ENCODE peak calls at places on chromosomes 11 and 22, in seven cellular contexts. E, F, O, T, X, H and P are unnamed samples.

GRCh38 chr11:118789501-118790356 is 1.2 kb downstream of the DDX6 start:
- DNase-seq in X (peak; percentile 8), E (peak; percentile 43), T (peak; percentile 12), H (no peak), O (no peak), F (peak; percentile 60), P (peak; percentile 49)

GRCh38 chr11:84720706-84721402 is 906.3 kb downstream of the DLG2 start:
- DNase-seq in X (peak; percentile 13), H (no peak), O (no peak), T (no peak), F (peak; percentile 57), E (peak; percentile 11), P (peak; percentile 45)

GRCh38 chr11:130897262-130898182 is 18.8 kb downstream of the SNX19 start:
- DNase-seq in O (no peak), E (peak; percentile 44), H (no peak), F (peak; percentile 95), T (peak; percentile 81), X (peak; percentile 79), P (peak; percentile 59)

GRCh38 chr11:60982184-60982583 is 10.7 kb downstream of the CD6 start:
- DNase-seq in E (no peak), O (no peak), H (no peak), F (no peak), X (no peak), T (no peak), P (no peak)

GRCh38 chr11:69904331-69905201 is 85.3 kb upstream of the FGF3 start:
- DNase-seq in H (no peak), X (no peak), E (no peak), F (no peak), O (no peak), T (no peak), P (no peak)

GRCh38 chr11:111449696-111450479 is 62.3 kb downstream of the BTG4 start:
- DNase-seq in E (no peak), T (no peak), X (no peak), F (no peak), H (no peak), O (no peak), P (no peak)

GRCh38 chr11:64241430-64242153 is 697 bp downstream of the FKBP2 start:
- DNase-seq in T (peak; percentile 75), X (peak; percentile 100), O (peak; percentile 96), H (peak; percentile 98), E (peak; percentile 97), F (peak; percentile 100), P (peak; percentile 100)

GRCh38 chr11:118849825-118850224 is 33.9 kb upstream of the CXCR5 start:
- DNase-seq in E (no peak), O (no peak), X (no peak), T (no peak), F (no peak), H (no peak), P (no peak)

GRCh38 chr11:131571571-131571970 is 201.2 kb downstream of the NTM start:
- DNase-seq in X (no peak), E (no peak), F (no peak), T (no peak), O (no peak), H (no peak), P (no peak)

GRCh38 chr11:65777821-65778361 is 2.9 kb downstream of the AP5B1 start:
- DNase-seq in F (peak; percentile 46), H (no peak), E (no peak), X (no peak), O (no peak), T (no peak), P (no peak)

GRCh38 chr11:58562375-58562800 is 13.3 kb downstream of the LPXN start:
- DNase-seq in X (no peak), F (no peak), E (no peak), T (no peak), O (no peak), H (no peak), P (no peak)

GRCh38 chr11:113163291-113164030 is 150.9 kb upstream of the TTC12 start:
- DNase-seq in H (no peak), O (no peak), E (peak; percentile 63), X (peak; percentile 19), F (no peak), T (no peak), P (no peak)

GRCh38 chr11:26947379-26947844 is 46.5 kb upstream of the FIBIN start:
- DNase-seq in O (no peak), H (no peak), X (peak; percentile 50), E (peak; percentile 74), F (peak; percentile 53), T (peak; percentile 2), P (no peak)

GRCh38 chr11:75028321-75029097 is 39.8 kb downstream of the NEU3 start:
- DNase-seq in H (no peak), T (no peak), X (no peak), E (no peak), F (peak; percentile 41), O (no peak), P (no peak)

GRCh38 chr11:126355324-126355925 is at the start of gene ST3GAL4:
- DNase-seq in E (peak; percentile 64), F (peak; percentile 89), T (peak; percentile 69), O (peak; percentile 25), H (no peak), X (peak; percentile 92), P (peak; percentile 74)

GRCh38 chr11:134372536-134372935 is 39.5 kb downstream of the B3GAT1 start:
- DNase-seq in X (no peak), T (no peak), O (no peak), E (no peak), H (no peak), F (no peak), P (no peak)

GRCh38 chr22:20437253-20438065 is at the start of gene SCARF2:
- DNase-seq in F (no peak), E (no peak), X (peak; percentile 78), T (no peak), O (no peak), H (no peak), P (no peak)

GRCh38 chr11:26849009-26849408 is 127.1 kb upstream of the SLC5A12 start:
- DNase-seq in T (no peak), O (no peak), F (peak; percentile 57), X (peak; percentile 15), E (peak; percentile 50), H (no peak), P (peak; percentile 18)

GRCh38 chr11:113674397-113674685 is 31.8 kb downstream of the TMPRSS5 start:
- DNase-seq in F (no peak), X (no peak), O (no peak), E (no peak), H (no peak), T (no peak), P (no peak)

GRCh38 chr11:64925536-64926449 is 1.3 kb downstream of the PPP2R5B start:
- DNase-seq in E (no peak), H (no peak), T (no peak), X (no peak), O (no peak), F (no peak), P (peak; percentile 37)

GRCh38 chr11:66365166-66365565 is 6.4 kb downstream of the SLC29A2 start:
- DNase-seq in X (no peak), E (no peak), T (no peak), F (no peak), H (no peak), O (no peak), P (no peak)

GRCh38 chr22:45863981-45864751 is 112.8 kb downstream of the WNT7B start:
- DNase-seq in E (peak; percentile 77), X (peak; percentile 52), H (peak; percentile 33), T (peak; percentile 62), F (peak; percentile 66), O (no peak), P (peak; percentile 70)

GRCh38 chr22:49960967-49961600 is 512 bp downstream of the PIM3 start:
- DNase-seq in H (no peak), X (peak; percentile 54), E (no peak), T (peak; percentile 36), F (peak; percentile 69), O (no peak), P (peak; percentile 63)

GRCh38 chr11:57335343-57336110 is at the start of gene SSRP1:
- DNase-seq in H (peak; percentile 72), T (peak; percentile 91), E (peak; percentile 67), F (peak; percentile 94), X (peak; percentile 89), O (peak; percentile 56), P (peak; percentile 87)
- TF ChIP-seq POLR2A in H (peak; percentile 43), T (peak; percentile 56), E (peak; percentile 29), F (peak; percentile 83), X (no peak), O (no peak), P (peak; percentile 73)

DNA sequence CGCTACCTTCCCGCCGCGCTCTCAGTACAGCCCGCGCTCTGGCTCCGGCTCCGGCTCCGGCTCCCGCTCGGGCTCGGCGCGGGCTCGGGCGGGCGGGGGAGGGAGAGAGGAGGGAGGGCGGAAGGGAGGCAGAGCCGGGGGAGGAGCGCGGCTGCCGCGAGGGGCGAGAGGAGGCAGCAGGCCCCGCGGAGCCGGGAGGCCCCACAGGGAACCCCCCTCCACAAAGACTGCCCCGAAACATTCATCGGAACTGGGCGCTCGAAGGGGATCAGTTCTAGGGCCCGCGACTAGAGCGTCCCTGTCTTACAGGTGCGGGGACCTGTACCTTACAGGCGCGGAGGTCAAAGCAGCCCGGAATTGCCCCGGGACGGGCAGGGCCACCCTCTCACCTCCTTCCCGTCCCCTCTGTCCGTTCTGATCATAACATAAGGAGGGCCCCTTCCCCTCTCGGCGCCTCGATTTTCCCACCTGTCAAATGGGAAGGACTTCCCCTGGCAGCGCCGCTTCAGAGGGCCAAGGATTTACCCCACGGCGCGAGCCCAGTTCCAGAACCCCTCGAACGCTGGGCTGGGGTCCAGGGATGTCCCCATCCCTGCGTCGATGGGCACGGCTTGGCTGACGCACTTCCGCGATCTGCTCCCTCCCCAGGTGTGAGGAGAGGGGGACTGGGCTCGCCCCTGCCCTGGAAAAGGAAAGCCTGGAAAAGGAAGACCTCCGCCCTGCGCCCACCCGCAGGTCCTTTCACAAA is at the start of gene SHISA8:
- DNase-seq in F (no peak), X (no peak), O (no peak), T (no peak), E (no peak), H (no peak), P (peak; percentile 37)
- H3K4me3 ChIP-seq in F (peak within 1 kb of the TSS; percentile 9), X (peak within 1 kb of the TSS; percentile 31), O (peak within 1 kb of the TSS; percentile 68), T (peak within 1 kb of the TSS; percentile 63), E (peak within 1 kb of the TSS; percentile 9), H (peak within 1 kb of the TSS; percentile 37), P (no peak within 1 kb of the TSS)

GRCh38 chr11:34907934-34908593 is 8.1 kb downstream of the APIP start:
- DNase-seq in X (no peak), T (no peak), F (no peak), O (no peak), E (no peak), H (no peak), P (no peak)

GRCh38 chr11:34910817-34911216 is 5.4 kb downstream of the APIP start:
- DNase-seq in T (no peak), F (no peak), E (no peak), X (no peak), H (no peak), O (no peak), P (no peak)

GRCh38 chr11:34905666-34906065 is 10.5 kb downstream of the APIP start:
- DNase-seq in O (no peak), H (no peak), T (no peak), E (no peak), X (no peak), F (no peak), P (no peak)

GRCh38 chr11:34909435-34909834 is 6.7 kb downstream of the APIP start:
- DNase-seq in O (no peak), E (no peak), T (no peak), X (no peak), F (no peak), H (no peak), P (no peak)

GRCh38 chr11:34909955-34910354 is 6.2 kb downstream of the APIP start:
- DNase-seq in X (no peak), F (no peak), E (no peak), O (no peak), H (no peak), T (no peak), P (peak; percentile 28)
- H3K27ac ChIP-seq in X (no peak overlapping the region), F (peak overlapping the region; percentile 32), E (no peak overlapping the region), O (peak overlapping the region; percentile 29), H (no peak overlapping the region), T (no peak overlapping the region), P (peak overlapping the region; percentile 71)

GRCh38 chr11:6655790-6656580 is at the start of gene DCHS1:
- DNase-seq in T (no peak), X (peak; percentile 64), F (no peak), E (no peak), O (no peak), H (no peak), P (no peak)
- TF ChIP-seq POLR2A in T (no peak), X (no peak), F (no peak), E (no peak), O (no peak), H (no peak), P (no peak)